ENCODE peak calls at places on chromosomes 3 and 15, in four cellular contexts. P is GM23338, Q is neural crest cell, S is AG09309. W is an unnamed sample.

GRCh38 chr3:15541371-15541770 is 19.9 kb upstream of the COLQ start:
- DNase-seq in P (no peak), Q (no peak), S (no peak), W (no peak)

GRCh38 chr15:84609818-84610525 is 9.2 kb downstream of the ZSCAN2 start:
- DNase-seq in P (no peak), Q (no peak), S (no peak), W (no peak)

GRCh38 chr15:35784745-35785144 is 238.8 kb upstream of the DPH6 start:
- DNase-seq in P (peak; percentile 40), Q (no peak), S (no peak), W (no peak)

GRCh38 chr3:184005981-184006507 is 11.6 kb downstream of the ABCC5 start:
- DNase-seq in P (peak; percentile 53), Q (no peak), S (no peak), W (peak; percentile 86)

GRCh38 chr3:128650096-128651050 is at the start of gene RPN1:
- DNase-seq in P (peak; percentile 96), Q (peak; percentile 88), S (peak; percentile 70), W (peak; percentile 94)

GRCh38 chr15:23567921-23568320 is 2.4 kb downstream of the MKRN3 start:
- DNase-seq in P (no peak), Q (no peak), S (no peak), W (no peak)

GRCh38 chr15:68682330-68682729 is 103.5 kb downstream of the CORO2B start:
- DNase-seq in P (peak; percentile 52), Q (no peak), S (no peak), W (no peak)

GRCh38 chr3:10494180-10494579 is 11.2 kb downstream of the ATP2B2 start:
- DNase-seq in P (no peak), Q (no peak), S (no peak), W (no peak)

GRCh38 chr15:100834731-100835130 is 44.9 kb upstream of the ALDH1A3 start:
- DNase-seq in P (no peak), Q (no peak), S (no peak), W (no peak)

GRCh38 chr3:41955192-41955591 is 6.7 kb downstream of the ULK4 start:
- DNase-seq in P (no peak), Q (no peak), S (no peak), W (no peak)

GRCh38 chr3:64915778-64916177 is 228.0 kb upstream of the ADAMTS9 start:
- DNase-seq in P (no peak), Q (no peak), S (no peak), W (peak; percentile 90)

GRCh38 chr3:171774516-171774915 is 35.8 kb downstream of the PLD1 start:
- DNase-seq in P (no peak), Q (no peak), S (no peak), W (no peak)

GRCh38 chr15:59689626-59690236 is 611 bp upstream of the BNIP2 start:
- DNase-seq in P (peak; percentile 78), Q (peak; percentile 47), S (no peak), W (peak; percentile 77)

GRCh38 chr3:197103766-197104165 is 74.1 kb upstream of the MELTF start:
- DNase-seq in P (no peak), Q (no peak), S (peak; percentile 11), W (no peak)

DNA sequence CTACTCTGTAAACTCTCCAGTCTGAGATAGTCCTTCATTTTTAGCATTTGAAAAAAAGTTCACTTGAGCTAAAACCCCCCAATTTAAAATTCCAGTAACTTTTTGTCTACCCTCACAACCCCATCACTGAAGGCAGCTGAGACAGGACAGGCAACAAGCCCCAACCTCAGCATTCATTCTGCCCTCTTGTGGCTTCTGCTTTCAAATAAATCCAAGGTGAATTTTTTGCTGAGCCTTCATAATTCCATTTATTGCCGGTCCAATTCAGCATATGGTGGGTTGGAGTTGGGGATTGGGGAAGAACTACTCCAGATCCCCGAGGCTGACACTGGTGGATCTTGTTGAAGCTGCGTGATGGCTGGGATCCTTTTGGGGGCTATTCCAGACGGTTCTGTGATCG is 88.4 kb upstream of the THRB start:
- DNase-seq in P (peak; percentile 39), Q (no peak), S (no peak), W (peak; percentile 35)
- TF ChIP-seq CTCF in P (peak; percentile 57), Q (no peak), S (peak; percentile 34), W (peak; percentile 21)

GRCh38 chr3:185793381-185793780 is 31.5 kb downstream of the IGF2BP2 start:
- DNase-seq in P (no peak), Q (no peak), S (no peak), W (no peak)
- TF ChIP-seq CTCF in P (no peak), Q (no peak), S (no peak), W (no peak)

DNA sequence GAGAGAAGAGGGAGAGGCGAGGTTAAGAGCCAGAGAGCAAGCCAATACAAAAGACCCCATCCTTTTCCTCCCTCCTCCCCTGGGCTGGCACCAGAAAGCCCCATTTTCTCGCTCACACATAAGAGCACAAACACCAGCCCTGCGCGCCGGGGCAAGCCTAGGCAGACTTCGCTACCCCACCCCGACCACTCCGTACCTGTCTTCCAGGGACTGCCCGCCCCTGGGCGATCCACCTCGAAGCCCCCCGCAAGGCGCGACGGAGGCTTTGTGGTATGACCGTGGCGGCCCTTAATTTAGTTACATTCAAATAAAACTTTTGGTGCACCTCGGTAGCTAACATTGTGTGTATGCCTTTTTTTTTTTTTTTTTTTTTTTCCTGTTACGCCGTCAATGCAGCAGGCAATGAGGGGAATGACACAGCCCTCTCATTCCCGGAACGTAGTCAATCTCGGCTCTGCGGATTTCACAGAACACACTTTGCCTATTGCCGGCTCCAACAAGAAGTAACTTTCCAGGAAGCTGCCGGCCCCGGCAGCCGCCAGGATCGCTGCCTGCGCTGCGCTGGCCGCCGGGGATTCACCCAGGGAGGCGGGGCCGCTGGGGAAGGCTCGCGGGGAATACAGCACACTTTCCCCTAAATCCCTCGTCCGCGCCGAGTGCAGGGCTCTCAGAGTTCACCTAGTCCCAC is 7.7 kb downstream of the BCL6 start:
- DNase-seq in P (peak; percentile 65), Q (peak; percentile 47), S (no peak), W (peak; percentile 65)
- TF ChIP-seq CTCF in P (no peak), Q (no peak), S (peak; percentile 2), W (no peak)

DNA sequence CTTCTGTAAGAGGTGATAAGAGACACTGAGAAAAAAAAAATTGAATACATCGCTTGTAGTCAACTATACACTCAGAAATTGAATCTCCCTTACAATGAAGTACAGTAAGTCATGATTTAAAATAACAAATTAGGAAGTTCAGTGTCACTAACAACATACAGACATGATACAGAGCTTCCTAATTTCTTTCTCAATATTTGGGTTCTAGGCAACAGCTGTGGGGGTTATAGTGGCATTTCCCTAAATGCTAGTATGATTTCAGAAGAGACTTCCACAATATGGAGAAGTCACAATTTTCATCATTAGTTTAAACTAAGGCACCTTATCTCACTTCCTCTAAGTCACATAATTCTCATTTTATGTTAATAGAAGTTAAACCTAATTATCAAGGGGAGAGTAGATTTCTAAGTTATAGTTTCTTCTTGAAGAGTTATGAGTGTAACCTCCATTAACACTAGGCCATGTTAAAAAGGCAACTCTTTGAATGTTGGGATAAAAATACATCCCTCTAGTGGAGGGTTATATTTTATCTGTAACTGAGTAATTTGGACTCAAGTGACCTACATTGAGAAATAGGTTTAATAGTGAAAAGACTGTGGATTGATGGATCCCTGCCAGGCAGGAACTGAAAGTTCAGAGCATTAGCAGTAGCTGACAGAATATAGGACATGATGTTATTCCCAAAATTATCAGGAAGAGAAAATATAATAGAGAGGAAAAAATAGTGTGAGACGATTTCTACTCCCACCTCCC is 286.0 kb upstream of the SUCLG2 start:
- DNase-seq in P (peak; percentile 7), Q (no peak), S (no peak), W (peak; percentile 29)
- TF ChIP-seq CTCF in P (no peak), Q (no peak), S (no peak), W (no peak)

GRCh38 chr3:159158213-159158612 is 356.4 kb downstream of the MFSD1 start:
- DNase-seq in P (peak; percentile 27), Q (no peak), S (no peak), W (peak; percentile 55)
- TF ChIP-seq CTCF in P (peak; percentile 18), Q (no peak), S (no peak), W (no peak)

DNA sequence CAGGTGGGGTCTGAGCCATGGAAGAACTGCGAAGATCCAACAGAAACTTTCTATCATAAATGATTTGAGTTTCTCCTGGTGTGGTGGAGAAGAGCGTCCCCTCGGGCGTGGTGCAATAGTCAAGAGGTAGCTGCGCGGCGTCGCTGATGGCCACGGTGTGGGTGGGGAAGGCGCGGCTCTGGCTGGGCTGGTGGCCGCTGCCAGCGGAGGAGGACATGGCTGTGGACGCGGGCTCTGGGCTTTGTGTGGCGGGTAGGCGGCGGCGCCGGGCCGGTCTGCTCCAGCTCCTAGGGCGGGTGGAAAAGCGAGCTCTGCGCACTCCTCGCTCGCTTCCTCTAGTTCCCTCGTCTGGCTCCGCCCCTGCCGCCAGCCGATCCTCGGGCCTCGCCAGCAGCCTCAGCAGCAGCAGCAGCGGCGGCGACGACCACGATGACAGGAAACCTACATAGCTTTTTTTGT is 5.9 kb downstream of the STARD9 start:
- DNase-seq in P (peak; percentile 95), Q (peak; percentile 73), S (no peak), W (peak; percentile 70)
- TF ChIP-seq CTCF in P (no peak), Q (no peak), S (no peak), W (no peak)

GRCh38 chr3:117127147-117127546 is 417.6 kb downstream of the TUSC7 start:
- DNase-seq in P (no peak), Q (no peak), S (no peak), W (no peak)
- TF ChIP-seq CTCF in P (peak; percentile 35), Q (peak; percentile 52), S (no peak), W (no peak)

GRCh38 chr3:8635625-8636024 is 9.0 kb downstream of the SSUH2 start:
- DNase-seq in P (peak; percentile 56), Q (no peak), S (no peak), W (no peak)
- TF ChIP-seq CTCF in P (peak; percentile 46), Q (no peak), S (no peak), W (no peak)

W was measured in MCF 10A.